ENCODE peak calls at places on chromosomes 5 and 9, in ten cellular contexts. One of them, this sample, is unnamed.

GRCh38 chr5:122586351-122586750 is 188.5 kb upstream of the SNX2 start:
- DNase-seq in activated gamma-delta T cell: no peak
- DNase-seq in left ventricle myocardium inferior: no peak
- DNase-seq in H54: no peak
- DNase-seq in nucleus accumbens: no peak
- DNase-seq in GM12865: no peak
- DNase-seq in choroid plexus epithelial cell: peak
- DNase-seq in stimulated activated effector memory CD8-positive, alpha-beta T cell treated with anti-CD3 and anti-CD28 coated beads, Interleukin-12 subunit alpha, Interleukin-12 subunit beta, amount 100 ng/mL, for 72 hours: no peak
- DNase-seq in activated CD4-positive, alpha-beta T cell treated with anti-CD3 and anti-CD28 coated beads, Interleukin-2, amount 50 U/mL, for 1 hour: no peak
- DNase-seq in uterus: no peak
- DNase-seq in this sample: peak

GRCh38 chr5:32471784-32472183 is 27.2 kb upstream of the ZFR start:
- DNase-seq in GM12865: no peak
- DNase-seq in stimulated activated effector memory CD8-positive, alpha-beta T cell treated with anti-CD3 and anti-CD28 coated beads, Interleukin-12 subunit alpha, Interleukin-12 subunit beta, amount 100 ng/mL, for 72 hours: no peak
- DNase-seq in choroid plexus epithelial cell: no peak
- DNase-seq in left ventricle myocardium inferior: no peak
- DNase-seq in nucleus accumbens: no peak
- DNase-seq in activated gamma-delta T cell: no peak
- DNase-seq in H54: no peak
- DNase-seq in uterus: no peak
- DNase-seq in activated CD4-positive, alpha-beta T cell treated with anti-CD3 and anti-CD28 coated beads, Interleukin-2, amount 50 U/mL, for 1 hour: no peak
- DNase-seq in this sample: no peak

GRCh38 chr5:9338796-9339195 is 207.1 kb downstream of the SEMA5A start:
- DNase-seq in activated CD4-positive, alpha-beta T cell treated with anti-CD3 and anti-CD28 coated beads, Interleukin-2, amount 50 U/mL, for 1 hour: no peak
- DNase-seq in choroid plexus epithelial cell: no peak
- DNase-seq in activated gamma-delta T cell: no peak
- DNase-seq in nucleus accumbens: no peak
- DNase-seq in stimulated activated effector memory CD8-positive, alpha-beta T cell treated with anti-CD3 and anti-CD28 coated beads, Interleukin-12 subunit alpha, Interleukin-12 subunit beta, amount 100 ng/mL, for 72 hours: no peak
- DNase-seq in GM12865: no peak
- DNase-seq in uterus: no peak
- DNase-seq in left ventricle myocardium inferior: no peak
- DNase-seq in H54: no peak
- DNase-seq in this sample: no peak

GRCh38 chr5:180601591-180602480 is 10.5 kb upstream of the SCGB3A1 start:
- DNase-seq in activated CD4-positive, alpha-beta T cell treated with anti-CD3 and anti-CD28 coated beads, Interleukin-2, amount 50 U/mL, for 1 hour: no peak
- DNase-seq in GM12865: no peak
- DNase-seq in choroid plexus epithelial cell: no peak
- DNase-seq in stimulated activated effector memory CD8-positive, alpha-beta T cell treated with anti-CD3 and anti-CD28 coated beads, Interleukin-12 subunit alpha, Interleukin-12 subunit beta, amount 100 ng/mL, for 72 hours: no peak
- DNase-seq in H54: no peak
- DNase-seq in uterus: no peak
- DNase-seq in activated gamma-delta T cell: no peak
- DNase-seq in nucleus accumbens: no peak
- DNase-seq in left ventricle myocardium inferior: no peak
- DNase-seq in this sample: no peak

GRCh38 chr5:179164331-179165311 is 104.4 kb downstream of the ZNF354C start:
- DNase-seq in H54: no peak
- DNase-seq in activated gamma-delta T cell: no peak
- DNase-seq in left ventricle myocardium inferior: no peak
- DNase-seq in choroid plexus epithelial cell: no peak
- DNase-seq in stimulated activated effector memory CD8-positive, alpha-beta T cell treated with anti-CD3 and anti-CD28 coated beads, Interleukin-12 subunit alpha, Interleukin-12 subunit beta, amount 100 ng/mL, for 72 hours: no peak
- DNase-seq in activated CD4-positive, alpha-beta T cell treated with anti-CD3 and anti-CD28 coated beads, Interleukin-2, amount 50 U/mL, for 1 hour: no peak
- DNase-seq in uterus: no peak
- DNase-seq in GM12865: no peak
- DNase-seq in nucleus accumbens: no peak
- DNase-seq in this sample: no peak

GRCh38 chr9:88092699-88093359 is 45.4 kb downstream of the SPATA31C2 start:
- DNase-seq in activated CD4-positive, alpha-beta T cell treated with anti-CD3 and anti-CD28 coated beads, Interleukin-2, amount 50 U/mL, for 1 hour: no peak
- DNase-seq in H54: no peak
- DNase-seq in stimulated activated effector memory CD8-positive, alpha-beta T cell treated with anti-CD3 and anti-CD28 coated beads, Interleukin-12 subunit alpha, Interleukin-12 subunit beta, amount 100 ng/mL, for 72 hours: no peak
- DNase-seq in uterus: peak
- DNase-seq in nucleus accumbens: no peak
- DNase-seq in choroid plexus epithelial cell: peak
- DNase-seq in GM12865: no peak
- DNase-seq in left ventricle myocardium inferior: peak
- DNase-seq in activated gamma-delta T cell: no peak
- DNase-seq in this sample: peak

GRCh38 chr5:113292535-113292934 is 142.3 kb downstream of the TSSK1B start:
- DNase-seq in H54: no peak
- DNase-seq in activated CD4-positive, alpha-beta T cell treated with anti-CD3 and anti-CD28 coated beads, Interleukin-2, amount 50 U/mL, for 1 hour: no peak
- DNase-seq in choroid plexus epithelial cell: no peak
- DNase-seq in left ventricle myocardium inferior: no peak
- DNase-seq in activated gamma-delta T cell: no peak
- DNase-seq in uterus: no peak
- DNase-seq in GM12865: no peak
- DNase-seq in nucleus accumbens: no peak
- DNase-seq in stimulated activated effector memory CD8-positive, alpha-beta T cell treated with anti-CD3 and anti-CD28 coated beads, Interleukin-12 subunit alpha, Interleukin-12 subunit beta, amount 100 ng/mL, for 72 hours: no peak
- DNase-seq in this sample: peak

GRCh38 chr5:1550287-1551076 is 26.7 kb upstream of the LPCAT1 start:
- DNase-seq in activated CD4-positive, alpha-beta T cell treated with anti-CD3 and anti-CD28 coated beads, Interleukin-2, amount 50 U/mL, for 1 hour: no peak
- DNase-seq in uterus: no peak
- DNase-seq in nucleus accumbens: no peak
- DNase-seq in stimulated activated effector memory CD8-positive, alpha-beta T cell treated with anti-CD3 and anti-CD28 coated beads, Interleukin-12 subunit alpha, Interleukin-12 subunit beta, amount 100 ng/mL, for 72 hours: no peak
- DNase-seq in GM12865: no peak
- DNase-seq in activated gamma-delta T cell: no peak
- DNase-seq in left ventricle myocardium inferior: no peak
- DNase-seq in H54: no peak
- DNase-seq in choroid plexus epithelial cell: no peak
- DNase-seq in this sample: no peak

GRCh38 chr9:7186175-7186574 is 428.4 kb downstream of the KDM4C start:
- DNase-seq in choroid plexus epithelial cell: peak
- DNase-seq in activated gamma-delta T cell: no peak
- DNase-seq in H54: no peak
- DNase-seq in nucleus accumbens: no peak
- DNase-seq in left ventricle myocardium inferior: no peak
- DNase-seq in stimulated activated effector memory CD8-positive, alpha-beta T cell treated with anti-CD3 and anti-CD28 coated beads, Interleukin-12 subunit alpha, Interleukin-12 subunit beta, amount 100 ng/mL, for 72 hours: no peak
- DNase-seq in uterus: no peak
- DNase-seq in activated CD4-positive, alpha-beta T cell treated with anti-CD3 and anti-CD28 coated beads, Interleukin-2, amount 50 U/mL, for 1 hour: no peak
- DNase-seq in GM12865: peak
- DNase-seq in this sample: no peak

GRCh38 chr5:138303365-138303764 is 28.2 kb downstream of the CDC25C start:
- DNase-seq in left ventricle myocardium inferior: no peak
- DNase-seq in stimulated activated effector memory CD8-positive, alpha-beta T cell treated with anti-CD3 and anti-CD28 coated beads, Interleukin-12 subunit alpha, Interleukin-12 subunit beta, amount 100 ng/mL, for 72 hours: no peak
- DNase-seq in choroid plexus epithelial cell: peak
- DNase-seq in GM12865: no peak
- DNase-seq in activated CD4-positive, alpha-beta T cell treated with anti-CD3 and anti-CD28 coated beads, Interleukin-2, amount 50 U/mL, for 1 hour: no peak
- DNase-seq in H54: peak
- DNase-seq in uterus: no peak
- DNase-seq in activated gamma-delta T cell: no peak
- DNase-seq in nucleus accumbens: no peak
- DNase-seq in this sample: no peak

GRCh38 chr9:16331527-16331926 is 538.9 kb downstream of the BNC2 start:
- DNase-seq in GM12865: no peak
- DNase-seq in stimulated activated effector memory CD8-positive, alpha-beta T cell treated with anti-CD3 and anti-CD28 coated beads, Interleukin-12 subunit alpha, Interleukin-12 subunit beta, amount 100 ng/mL, for 72 hours: no peak
- DNase-seq in choroid plexus epithelial cell: no peak
- DNase-seq in left ventricle myocardium inferior: no peak
- DNase-seq in H54: no peak
- DNase-seq in activated CD4-positive, alpha-beta T cell treated with anti-CD3 and anti-CD28 coated beads, Interleukin-2, amount 50 U/mL, for 1 hour: no peak
- DNase-seq in activated gamma-delta T cell: no peak
- DNase-seq in uterus: no peak
- DNase-seq in nucleus accumbens: no peak
- DNase-seq in this sample: no peak

GRCh38 chr9:130143974-130144373 is 28.2 kb upstream of the NCS1 start:
- DNase-seq in H54: no peak
- DNase-seq in nucleus accumbens: no peak
- DNase-seq in activated CD4-positive, alpha-beta T cell treated with anti-CD3 and anti-CD28 coated beads, Interleukin-2, amount 50 U/mL, for 1 hour: no peak
- DNase-seq in GM12865: no peak
- DNase-seq in activated gamma-delta T cell: no peak
- DNase-seq in choroid plexus epithelial cell: no peak
- DNase-seq in uterus: peak
- DNase-seq in left ventricle myocardium inferior: peak
- DNase-seq in stimulated activated effector memory CD8-positive, alpha-beta T cell treated with anti-CD3 and anti-CD28 coated beads, Interleukin-12 subunit alpha, Interleukin-12 subunit beta, amount 100 ng/mL, for 72 hours: no peak
- DNase-seq in this sample: peak

GRCh38 chr9:81585191-81585763 is 104.1 kb downstream of the TLE1 start:
- DNase-seq in left ventricle myocardium inferior: no peak
- DNase-seq in stimulated activated effector memory CD8-positive, alpha-beta T cell treated with anti-CD3 and anti-CD28 coated beads, Interleukin-12 subunit alpha, Interleukin-12 subunit beta, amount 100 ng/mL, for 72 hours: no peak
- DNase-seq in uterus: no peak
- DNase-seq in activated gamma-delta T cell: no peak
- DNase-seq in H54: no peak
- DNase-seq in nucleus accumbens: no peak
- DNase-seq in GM12865: no peak
- DNase-seq in activated CD4-positive, alpha-beta T cell treated with anti-CD3 and anti-CD28 coated beads, Interleukin-2, amount 50 U/mL, for 1 hour: no peak
- DNase-seq in choroid plexus epithelial cell: peak
- DNase-seq in this sample: no peak

GRCh38 chr9:131407717-131408195 is 13.9 kb downstream of the PRRC2B start:
- DNase-seq in left ventricle myocardium inferior: peak
- DNase-seq in stimulated activated effector memory CD8-positive, alpha-beta T cell treated with anti-CD3 and anti-CD28 coated beads, Interleukin-12 subunit alpha, Interleukin-12 subunit beta, amount 100 ng/mL, for 72 hours: no peak
- DNase-seq in activated CD4-positive, alpha-beta T cell treated with anti-CD3 and anti-CD28 coated beads, Interleukin-2, amount 50 U/mL, for 1 hour: peak
- DNase-seq in activated gamma-delta T cell: no peak
- DNase-seq in GM12865: no peak
- DNase-seq in choroid plexus epithelial cell: peak
- DNase-seq in nucleus accumbens: peak
- DNase-seq in H54: no peak
- DNase-seq in uterus: peak
- DNase-seq in this sample: peak

GRCh38 chr5:171149772-171150171 is 159.3 kb upstream of the TLX3 start:
- DNase-seq in activated gamma-delta T cell: no peak
- DNase-seq in nucleus accumbens: no peak
- DNase-seq in choroid plexus epithelial cell: no peak
- DNase-seq in uterus: no peak
- DNase-seq in H54: no peak
- DNase-seq in stimulated activated effector memory CD8-positive, alpha-beta T cell treated with anti-CD3 and anti-CD28 coated beads, Interleukin-12 subunit alpha, Interleukin-12 subunit beta, amount 100 ng/mL, for 72 hours: no peak
- DNase-seq in left ventricle myocardium inferior: no peak
- DNase-seq in activated CD4-positive, alpha-beta T cell treated with anti-CD3 and anti-CD28 coated beads, Interleukin-2, amount 50 U/mL, for 1 hour: no peak
- DNase-seq in GM12865: peak
- DNase-seq in this sample: no peak

GRCh38 chr5:41834506-41834905 is 35.7 kb downstream of the OXCT1 start:
- DNase-seq in H54: no peak
- DNase-seq in stimulated activated effector memory CD8-positive, alpha-beta T cell treated with anti-CD3 and anti-CD28 coated beads, Interleukin-12 subunit alpha, Interleukin-12 subunit beta, amount 100 ng/mL, for 72 hours: no peak
- DNase-seq in activated CD4-positive, alpha-beta T cell treated with anti-CD3 and anti-CD28 coated beads, Interleukin-2, amount 50 U/mL, for 1 hour: no peak
- DNase-seq in left ventricle myocardium inferior: no peak
- DNase-seq in GM12865: no peak
- DNase-seq in activated gamma-delta T cell: no peak
- DNase-seq in choroid plexus epithelial cell: no peak
- DNase-seq in nucleus accumbens: no peak
- DNase-seq in uterus: no peak
- DNase-seq in this sample: no peak

GRCh38 chr5:150154618-150155134 is 969 bp downstream of the PDGFRB start:
- DNase-seq in GM12865: no peak
- DNase-seq in activated CD4-positive, alpha-beta T cell treated with anti-CD3 and anti-CD28 coated beads, Interleukin-2, amount 50 U/mL, for 1 hour: no peak
- DNase-seq in stimulated activated effector memory CD8-positive, alpha-beta T cell treated with anti-CD3 and anti-CD28 coated beads, Interleukin-12 subunit alpha, Interleukin-12 subunit beta, amount 100 ng/mL, for 72 hours: no peak
- DNase-seq in left ventricle myocardium inferior: no peak
- DNase-seq in activated gamma-delta T cell: no peak
- DNase-seq in nucleus accumbens: no peak
- DNase-seq in choroid plexus epithelial cell: peak
- DNase-seq in uterus: no peak
- DNase-seq in H54: no peak
- DNase-seq in this sample: no peak

GRCh38 chr5:83104031-83104430 is 26.7 kb downstream of the XRCC4 start:
- DNase-seq in activated gamma-delta T cell: no peak
- DNase-seq in choroid plexus epithelial cell: no peak
- DNase-seq in H54: no peak
- DNase-seq in uterus: no peak
- DNase-seq in left ventricle myocardium inferior: no peak
- DNase-seq in stimulated activated effector memory CD8-positive, alpha-beta T cell treated with anti-CD3 and anti-CD28 coated beads, Interleukin-12 subunit alpha, Interleukin-12 subunit beta, amount 100 ng/mL, for 72 hours: no peak
- DNase-seq in GM12865: no peak
- DNase-seq in nucleus accumbens: no peak
- DNase-seq in activated CD4-positive, alpha-beta T cell treated with anti-CD3 and anti-CD28 coated beads, Interleukin-2, amount 50 U/mL, for 1 hour: no peak
- DNase-seq in this sample: no peak

GRCh38 chr9:94079236-94079635 is 5.0 kb upstream of the PTPDC1 start:
- DNase-seq in nucleus accumbens: no peak
- DNase-seq in H54: no peak
- DNase-seq in uterus: no peak
- DNase-seq in stimulated activated effector memory CD8-positive, alpha-beta T cell treated with anti-CD3 and anti-CD28 coated beads, Interleukin-12 subunit alpha, Interleukin-12 subunit beta, amount 100 ng/mL, for 72 hours: no peak
- DNase-seq in left ventricle myocardium inferior: no peak
- DNase-seq in activated CD4-positive, alpha-beta T cell treated with anti-CD3 and anti-CD28 coated beads, Interleukin-2, amount 50 U/mL, for 1 hour: no peak
- DNase-seq in activated gamma-delta T cell: no peak
- DNase-seq in choroid plexus epithelial cell: no peak
- DNase-seq in GM12865: no peak
- DNase-seq in this sample: no peak

GRCh38 chr5:144549580-144549979 is 378.9 kb downstream of the KCTD16 start:
- DNase-seq in stimulated activated effector memory CD8-positive, alpha-beta T cell treated with anti-CD3 and anti-CD28 coated beads, Interleukin-12 subunit alpha, Interleukin-12 subunit beta, amount 100 ng/mL, for 72 hours: no peak
- DNase-seq in nucleus accumbens: no peak
- DNase-seq in GM12865: no peak
- DNase-seq in choroid plexus epithelial cell: peak
- DNase-seq in H54: no peak
- DNase-seq in activated gamma-delta T cell: no peak
- DNase-seq in left ventricle myocardium inferior: no peak
- DNase-seq in uterus: no peak
- DNase-seq in activated CD4-positive, alpha-beta T cell treated with anti-CD3 and anti-CD28 coated beads, Interleukin-2, amount 50 U/mL, for 1 hour: no peak
- DNase-seq in this sample: peak